ENCODE peak calls at places on chromosomes 5 and 9, in six cellular contexts. N, M, J, D, G and R are unnamed samples.

GRCh38 chr9:82601272-82601835 is 461.6 kb downstream of the RASEF start:
- DNase-seq in N (no peak), M (no peak), J (peak; percentile 33), D (no peak), G (no peak), R (no peak)

GRCh38 chr9:124040935-124041816 is 29.6 kb downstream of the LHX2 start:
- DNase-seq in N (peak; percentile 90), M (peak; percentile 58), J (no peak), D (peak; percentile 91), G (peak; percentile 73), R (peak; percentile 88)

GRCh38 chr5:103895738-103896137 is 333.1 kb upstream of the NUDT12 start:
- DNase-seq in N (no peak), M (no peak), J (no peak), D (no peak), G (no peak), R (no peak)

GRCh38 chr9:126633881-126634558 is 20.3 kb downstream of the LMX1B start:
- DNase-seq in N (no peak), M (no peak), J (no peak), D (no peak), G (no peak), R (no peak)

GRCh38 chr9:97990259-97990658 is 7.1 kb downstream of the ANP32B start:
- DNase-seq in N (no peak), M (no peak), J (peak; percentile 62), D (no peak), G (no peak), R (no peak)

GRCh38 chr5:1516615-1517601 is 6.9 kb downstream of the LPCAT1 start:
- DNase-seq in N (peak; percentile 74), M (peak; percentile 8), J (peak; percentile 29), D (no peak), G (peak; percentile 21), R (no peak)

GRCh38 chr5:171644536-171644935 is 141.1 kb upstream of the SMIM23 start:
- DNase-seq in N (no peak), M (no peak), J (no peak), D (no peak), G (no peak), R (no peak)

GRCh38 chr9:100284247-100284646 is 68.5 kb downstream of the TEX10 start:
- DNase-seq in N (no peak), M (no peak), J (no peak), D (no peak), G (no peak), R (no peak)

GRCh38 chr5:143896981-143897380 is 85.0 kb downstream of the HMHB1 start:
- DNase-seq in N (no peak), M (no peak), J (peak; percentile 77), D (no peak), G (no peak), R (no peak)

GRCh38 chr5:177495243-177496060 is 2.0 kb downstream of the PDLIM7 start:
- DNase-seq in N (peak; percentile 94), M (peak; percentile 70), J (peak; percentile 90), D (peak; percentile 67), G (peak; percentile 74), R (no peak)

GRCh38 chr5:174503461-174504265 is 220.7 kb upstream of the MSX2 start:
- DNase-seq in N (peak; percentile 51), M (peak; percentile 52), J (no peak), D (no peak), G (no peak), R (no peak)

GRCh38 chr5:168851902-168852321 is 272.7 kb upstream of the PANK3 start:
- DNase-seq in N (no peak), M (no peak), J (peak; percentile 94), D (no peak), G (no peak), R (no peak)

GRCh38 chr9:137301086-137301947 is 754 bp downstream of the NRARP start:
- DNase-seq in N (no peak), M (peak; percentile 26), J (no peak), D (no peak), G (peak; percentile 58), R (peak; percentile 85)
- TF ChIP-seq CTCF in N (peak; percentile 53), M (no peak), J (no peak), D (peak; percentile 61), G (peak; percentile 24), R (no peak)

GRCh38 chr5:10611290-10611689 is 47.4 kb downstream of the ANKRD33B start:
- DNase-seq in N (no peak), M (no peak), J (peak; percentile 81), D (no peak), G (no peak), R (no peak)

GRCh38 chr5:10604975-10605374 is 41.1 kb downstream of the ANKRD33B start:
- DNase-seq in N (no peak), M (no peak), J (no peak), D (no peak), G (no peak), R (peak; percentile 76)

GRCh38 chr5:10610058-10610457 is 46.2 kb downstream of the ANKRD33B start:
- DNase-seq in N (no peak), M (no peak), J (no peak), D (no peak), G (no peak), R (no peak)

GRCh38 chr5:10607023-10607665 is 43.3 kb downstream of the ANKRD33B start:
- DNase-seq in N (no peak), M (peak; percentile 38), J (peak; percentile 84), D (peak; percentile 61), G (no peak), R (no peak)

DNA sequence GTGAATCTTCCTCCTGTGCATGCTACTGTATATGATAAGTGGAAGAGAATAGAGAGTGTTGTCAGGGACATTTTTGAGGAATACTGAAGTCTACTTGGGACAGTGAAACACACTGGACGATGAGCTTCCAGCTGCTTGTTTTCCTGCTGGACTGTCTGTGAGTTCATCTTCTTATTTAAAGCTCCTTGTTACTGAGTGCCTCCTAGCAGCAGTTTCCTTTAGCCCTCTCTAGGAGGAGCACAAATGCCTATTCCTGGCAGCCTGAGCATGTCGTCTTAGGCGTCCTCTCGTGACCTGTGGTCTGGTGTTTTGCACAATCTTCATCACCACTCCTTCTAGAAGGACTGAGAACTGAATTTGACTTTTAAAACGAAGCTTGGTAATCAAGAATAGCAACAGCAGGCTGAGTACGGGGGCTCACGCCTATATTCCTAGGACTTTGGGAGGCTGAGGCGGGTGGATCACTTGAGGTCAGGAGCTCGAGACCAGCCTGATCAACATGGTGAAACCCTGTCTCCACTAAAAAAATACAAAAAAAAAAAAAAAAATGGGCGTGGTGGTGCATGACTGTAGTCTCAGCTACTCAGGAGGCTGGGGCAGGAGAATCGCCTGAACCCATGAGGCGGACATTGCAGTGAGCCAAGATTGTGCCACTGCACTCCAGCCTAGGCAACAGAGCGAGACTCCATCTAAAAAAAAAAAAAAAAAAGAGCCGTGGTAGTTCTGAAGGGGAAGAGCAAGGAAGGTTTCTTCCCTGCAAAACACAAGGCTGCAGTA is 44.0 kb downstream of the ANKRD33B start:
- DNase-seq in N (no peak), M (peak; percentile 45), J (peak; percentile 60), D (no peak), G (peak; percentile 64), R (peak; percentile 88)
- TF ChIP-seq CTCF in N (peak; percentile 21), M (no peak), J (peak; percentile 44), D (peak; percentile 39), G (no peak), R (no peak)

GRCh38 chr9:128689820-128690683 is 1.0 kb downstream of the SET start:
- DNase-seq in N (no peak), M (peak; percentile 46), J (no peak), D (peak; percentile 90), G (peak; percentile 67), R (no peak)
- TF ChIP-seq CTCF in N (no peak), M (no peak), J (no peak), D (no peak), G (no peak), R (no peak)

GRCh38 chr9:128258326-128258725 is 17.5 kb downstream of the GOLGA2 start:
- DNase-seq in N (no peak), M (no peak), J (no peak), D (no peak), G (no peak), R (no peak)

GRCh38 chr9:128257086-128257825 is 18.6 kb downstream of the GOLGA2 start:
- DNase-seq in N (no peak), M (no peak), J (no peak), D (no peak), G (no peak), R (no peak)

GRCh38 chr9:128257907-128258306 is 17.9 kb downstream of the GOLGA2 start:
- DNase-seq in N (no peak), M (no peak), J (no peak), D (no peak), G (no peak), R (no peak)

GRCh38 chr9:128260340-128260739 is 15.5 kb downstream of the GOLGA2 start:
- DNase-seq in N (no peak), M (no peak), J (no peak), D (no peak), G (no peak), R (no peak)

DNA sequence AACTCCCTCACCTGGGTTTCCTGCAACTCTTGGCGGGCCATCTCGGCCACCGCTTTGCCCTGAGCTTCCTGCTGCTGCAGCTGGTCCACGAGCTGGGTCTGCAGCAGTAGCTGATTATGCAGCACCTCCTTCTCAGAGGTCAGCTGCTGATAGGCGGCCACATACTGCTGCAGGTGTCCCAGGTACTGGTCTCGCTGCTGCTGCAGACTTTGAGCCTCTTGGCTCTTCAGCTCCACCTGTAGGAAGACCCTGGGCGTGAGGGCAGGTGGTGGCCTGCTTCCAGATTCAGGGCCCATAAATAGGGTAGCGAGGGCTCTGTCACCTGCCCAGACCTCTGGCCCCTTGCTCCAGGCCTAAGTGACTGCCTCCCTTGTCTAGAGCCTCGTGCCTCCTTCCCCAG is 16.7 kb downstream of the GOLGA2 start:
- DNase-seq in N (no peak), M (no peak), J (no peak), D (no peak), G (no peak), R (no peak)
- TF ChIP-seq CTCF in N (no peak), M (no peak), J (peak; percentile 21), D (no peak), G (no peak), R (no peak)

DNA sequence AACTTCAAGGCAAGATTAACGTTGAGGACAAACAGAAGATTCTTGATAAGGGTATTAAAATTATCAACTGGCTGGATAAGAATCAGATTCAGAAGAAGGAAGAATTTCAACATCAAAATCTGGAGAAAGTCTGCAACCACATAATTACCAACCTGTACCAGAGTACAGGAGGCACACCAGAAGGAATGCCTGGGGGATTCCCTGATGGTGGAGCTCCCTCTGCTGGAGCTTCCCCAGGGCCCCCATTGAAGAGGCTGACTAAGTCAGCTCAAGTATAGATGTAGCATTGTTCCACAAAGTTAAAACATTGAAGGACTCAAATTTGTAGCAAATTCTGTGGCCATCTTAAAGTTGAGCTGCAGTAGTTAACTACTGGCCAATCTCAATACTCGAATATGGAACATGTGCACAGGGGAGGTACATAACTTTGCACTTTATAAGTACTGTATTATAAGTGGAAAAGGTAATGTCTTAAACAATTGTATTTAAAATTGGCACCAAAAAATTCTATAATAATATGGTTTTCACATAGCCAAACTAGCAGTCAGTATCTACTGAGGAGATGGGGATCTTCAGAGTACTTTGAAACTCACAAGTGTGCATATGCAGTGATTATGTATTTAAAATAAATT is 237.5 kb downstream of the CHSY3 start:
- DNase-seq in N (no peak), M (peak; percentile 14), J (peak; percentile 42), D (peak; percentile 9), G (no peak), R (no peak)
- TF ChIP-seq CTCF in N (peak; percentile 72), M (no peak), J (peak; percentile 95), D (peak; percentile 54), G (peak; percentile 61), R (no peak)

DNA sequence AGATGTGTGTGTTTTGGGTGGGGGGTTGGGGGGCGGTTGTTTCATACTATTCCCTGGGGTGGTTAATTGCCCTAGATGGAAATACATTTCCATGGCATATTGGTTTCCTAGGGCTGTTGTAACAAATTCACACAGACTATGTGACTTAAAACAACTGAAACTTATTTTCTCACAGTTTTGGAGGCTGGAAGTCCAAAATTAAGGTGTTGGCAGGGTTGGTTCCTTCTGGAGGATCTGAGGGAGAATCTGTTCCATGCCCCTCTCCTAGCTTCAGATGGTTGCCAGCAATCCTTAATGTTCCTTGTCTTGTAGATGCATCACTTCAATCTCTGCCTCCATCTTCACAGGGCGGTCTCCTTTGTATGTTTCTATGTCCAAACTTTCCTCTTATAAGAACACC is 353.7 kb upstream of the ACTBL2 start:
- DNase-seq in N (no peak), M (no peak), J (no peak), D (no peak), G (no peak), R (no peak)
- TF ChIP-seq CTCF in N (no peak), M (no peak), J (no peak), D (no peak), G (no peak), R (no peak)